ENCODE peak calls at places on chromosomes 12 and 14, in eight cellular contexts. One of them, this sample, is unnamed.
A peak's percentile ranks its signal among the peaks of the same experiment; 100 is the strongest.

GRCh38 chr12:101596172-101596571 is 1.4 kb downstream of the MYBPC1 start:
- DNase-seq in AG08396: no peak
- DNase-seq in uterus: no peak
- DNase-seq in NCI-H1092: no peak
- DNase-seq in astrocyte of the cerebellum: no peak
- DNase-seq in activated T-helper 1 cell treated with anti-CD3 and anti-CD28 coated beads, Interleukin-2, amount 50 U/mL, for 16 hours: no peak
- DNase-seq in BE2C: no peak
- DNase-seq in amygdala: no peak
- DNase-seq in this sample: no peak

GRCh38 chr14:67335781-67336180 is 23.8 kb downstream of the ATP6V1D start:
- DNase-seq in AG08396: no peak
- DNase-seq in uterus: no peak
- DNase-seq in NCI-H1092: no peak
- DNase-seq in astrocyte of the cerebellum: no peak
- DNase-seq in activated T-helper 1 cell treated with anti-CD3 and anti-CD28 coated beads, Interleukin-2, amount 50 U/mL, for 16 hours: no peak
- DNase-seq in BE2C: peak; percentile 47
- DNase-seq in amygdala: no peak
- DNase-seq in this sample: no peak

GRCh38 chr12:113825705-113826104 is 140.4 kb downstream of the RBM19 start:
- DNase-seq in AG08396: no peak
- DNase-seq in uterus: no peak
- DNase-seq in NCI-H1092: no peak
- DNase-seq in astrocyte of the cerebellum: no peak
- DNase-seq in activated T-helper 1 cell treated with anti-CD3 and anti-CD28 coated beads, Interleukin-2, amount 50 U/mL, for 16 hours: no peak
- DNase-seq in BE2C: no peak
- DNase-seq in amygdala: no peak
- DNase-seq in this sample: no peak

GRCh38 chr12:128914908-128915563 is 61.8 kb downstream of the GLT1D1 start:
- DNase-seq in AG08396: no peak
- DNase-seq in uterus: no peak
- DNase-seq in NCI-H1092: no peak
- DNase-seq in astrocyte of the cerebellum: no peak
- DNase-seq in activated T-helper 1 cell treated with anti-CD3 and anti-CD28 coated beads, Interleukin-2, amount 50 U/mL, for 16 hours: no peak
- DNase-seq in BE2C: no peak
- DNase-seq in amygdala: no peak
- DNase-seq in this sample: no peak

GRCh38 chr12:67469666-67470065 is 178.9 kb upstream of the DYRK2 start:
- DNase-seq in AG08396: no peak
- DNase-seq in uterus: peak; percentile 24
- DNase-seq in NCI-H1092: no peak
- DNase-seq in astrocyte of the cerebellum: no peak
- DNase-seq in activated T-helper 1 cell treated with anti-CD3 and anti-CD28 coated beads, Interleukin-2, amount 50 U/mL, for 16 hours: no peak
- DNase-seq in BE2C: no peak
- DNase-seq in amygdala: peak; percentile 24
- DNase-seq in this sample: no peak

GRCh38 chr14:90136904-90137303 is 75.1 kb downstream of the KCNK13 start:
- DNase-seq in AG08396: no peak
- DNase-seq in uterus: no peak
- DNase-seq in NCI-H1092: no peak
- DNase-seq in astrocyte of the cerebellum: no peak
- DNase-seq in activated T-helper 1 cell treated with anti-CD3 and anti-CD28 coated beads, Interleukin-2, amount 50 U/mL, for 16 hours: no peak
- DNase-seq in BE2C: no peak
- DNase-seq in amygdala: no peak
- DNase-seq in this sample: no peak

GRCh38 chr12:95522692-95523091 is 28.6 kb downstream of the USP44 start:
- DNase-seq in AG08396: no peak
- DNase-seq in uterus: no peak
- DNase-seq in NCI-H1092: no peak
- DNase-seq in astrocyte of the cerebellum: no peak
- DNase-seq in activated T-helper 1 cell treated with anti-CD3 and anti-CD28 coated beads, Interleukin-2, amount 50 U/mL, for 16 hours: no peak
- DNase-seq in BE2C: no peak
- DNase-seq in amygdala: no peak
- DNase-seq in this sample: no peak

GRCh38 chr12:11561416-11561815 is 88.1 kb upstream of the ETV6 start:
- DNase-seq in AG08396: no peak
- DNase-seq in uterus: no peak
- DNase-seq in NCI-H1092: no peak
- DNase-seq in astrocyte of the cerebellum: no peak
- DNase-seq in activated T-helper 1 cell treated with anti-CD3 and anti-CD28 coated beads, Interleukin-2, amount 50 U/mL, for 16 hours: no peak
- DNase-seq in BE2C: no peak
- DNase-seq in amygdala: no peak
- DNase-seq in this sample: no peak

GRCh38 chr14:57060276-57060956 is 208.3 kb downstream of the EXOC5 start:
- DNase-seq in AG08396: no peak
- DNase-seq in uterus: no peak
- DNase-seq in NCI-H1092: no peak
- DNase-seq in astrocyte of the cerebellum: no peak
- DNase-seq in activated T-helper 1 cell treated with anti-CD3 and anti-CD28 coated beads, Interleukin-2, amount 50 U/mL, for 16 hours: no peak
- DNase-seq in BE2C: no peak
- DNase-seq in amygdala: no peak
- DNase-seq in this sample: no peak

GRCh38 chr14:106287506-106287905 is 761.1 kb downstream of the TMEM121 start:
- DNase-seq in AG08396: no peak
- DNase-seq in uterus: no peak
- DNase-seq in NCI-H1092: no peak
- DNase-seq in astrocyte of the cerebellum: no peak
- DNase-seq in activated T-helper 1 cell treated with anti-CD3 and anti-CD28 coated beads, Interleukin-2, amount 50 U/mL, for 16 hours: no peak
- DNase-seq in BE2C: no peak
- DNase-seq in amygdala: no peak
- DNase-seq in this sample: no peak

GRCh38 chr14:70660967-70661871 is 19.5 kb downstream of the TTC9 start:
- DNase-seq in AG08396: no peak
- DNase-seq in uterus: no peak
- DNase-seq in NCI-H1092: no peak
- DNase-seq in astrocyte of the cerebellum: no peak
- DNase-seq in activated T-helper 1 cell treated with anti-CD3 and anti-CD28 coated beads, Interleukin-2, amount 50 U/mL, for 16 hours: no peak
- DNase-seq in BE2C: no peak
- DNase-seq in amygdala: no peak
- DNase-seq in this sample: no peak

GRCh38 chr12:82740129-82741000 is 53.7 kb downstream of the TMTC2 start:
- DNase-seq in AG08396: peak; percentile 12
- DNase-seq in uterus: no peak
- DNase-seq in NCI-H1092: no peak
- DNase-seq in astrocyte of the cerebellum: peak; percentile 88
- DNase-seq in activated T-helper 1 cell treated with anti-CD3 and anti-CD28 coated beads, Interleukin-2, amount 50 U/mL, for 16 hours: no peak
- DNase-seq in BE2C: no peak
- DNase-seq in amygdala: no peak
- DNase-seq in this sample: no peak

GRCh38 chr12:132315507-132315906 is 13.9 kb downstream of the GALNT9 start:
- DNase-seq in AG08396: no peak
- DNase-seq in uterus: no peak
- DNase-seq in NCI-H1092: no peak
- DNase-seq in astrocyte of the cerebellum: no peak
- DNase-seq in activated T-helper 1 cell treated with anti-CD3 and anti-CD28 coated beads, Interleukin-2, amount 50 U/mL, for 16 hours: no peak
- DNase-seq in BE2C: no peak
- DNase-seq in amygdala: no peak
- DNase-seq in this sample: no peak

GRCh38 chr12:27583057-27583797 is 59.2 kb downstream of the PPFIBP1 start:
- DNase-seq in AG08396: no peak
- DNase-seq in uterus: no peak
- DNase-seq in NCI-H1092: no peak
- DNase-seq in astrocyte of the cerebellum: no peak
- DNase-seq in activated T-helper 1 cell treated with anti-CD3 and anti-CD28 coated beads, Interleukin-2, amount 50 U/mL, for 16 hours: no peak
- DNase-seq in BE2C: no peak
- DNase-seq in amygdala: no peak
- DNase-seq in this sample: no peak